ENCODE peak calls at places on chromosomes 13 and 19, in six cellular contexts. One of them, this sample, is unnamed.

GRCh38 chr13:27979765-27980279 is 8.7 kb downstream of the URAD start:
- DNase-seq in H1: no peak
- DNase-seq in H9: no peak
- DNase-seq in mesenchymal stem cell: no peak
- DNase-seq in trophoblast cell: no peak
- DNase-seq in IMR-90: no peak
- DNase-seq in this sample: no peak

GRCh38 chr19:5951338-5951861 is 26.5 kb downstream of the RANBP3 start:
- DNase-seq in IMR-90: no peak
- DNase-seq in H1: no peak
- DNase-seq in trophoblast cell: no peak
- DNase-seq in H9: peak; percentile 46
- DNase-seq in mesenchymal stem cell: no peak
- DNase-seq in this sample: no peak

GRCh38 chr19:47109541-47110375 is 3.8 kb downstream of the ZC3H4 start:
- DNase-seq in H9: no peak
- DNase-seq in H1: no peak
- DNase-seq in mesenchymal stem cell: peak; percentile 65
- DNase-seq in trophoblast cell: no peak
- DNase-seq in IMR-90: peak; percentile 49
- DNase-seq in this sample: no peak

GRCh38 chr19:7348587-7349230 is at the start of gene ARHGEF18:
- DNase-seq in mesenchymal stem cell: no peak
- DNase-seq in H9: no peak
- DNase-seq in IMR-90: no peak
- DNase-seq in trophoblast cell: no peak
- DNase-seq in H1: no peak
- DNase-seq in this sample: no peak

GRCh38 chr19:46990998-46991676 is 28.5 kb upstream of the NPAS1 start:
- DNase-seq in trophoblast cell: peak; percentile 80
- DNase-seq in H9: peak; percentile 86
- DNase-seq in IMR-90: peak; percentile 81
- DNase-seq in mesenchymal stem cell: peak; percentile 86
- DNase-seq in H1: peak; percentile 91
- DNase-seq in this sample: peak; percentile 76

GRCh38 chr19:31541396-31541795 is 192.2 kb upstream of the TSHZ3 start:
- DNase-seq in trophoblast cell: no peak
- DNase-seq in H1: no peak
- DNase-seq in IMR-90: no peak
- DNase-seq in mesenchymal stem cell: no peak
- DNase-seq in H9: no peak
- DNase-seq in this sample: no peak

GRCh38 chr13:87923713-87924112 is 252.5 kb downstream of the SLITRK5 start:
- DNase-seq in H1: no peak
- DNase-seq in H9: no peak
- DNase-seq in mesenchymal stem cell: no peak
- DNase-seq in IMR-90: no peak
- DNase-seq in trophoblast cell: no peak
- DNase-seq in this sample: no peak

GRCh38 chr13:82747331-82747730 is 1134.9 kb downstream of the SLITRK1 start:
- DNase-seq in mesenchymal stem cell: no peak
- DNase-seq in trophoblast cell: no peak
- DNase-seq in H1: no peak
- DNase-seq in IMR-90: no peak
- DNase-seq in H9: no peak
- DNase-seq in this sample: peak; percentile 44

GRCh38 chr19:38975214-38975860 is at the start of gene FBXO17:
- DNase-seq in H1: peak; percentile 84
- DNase-seq in mesenchymal stem cell: peak; percentile 72
- DNase-seq in IMR-90: peak; percentile 63
- DNase-seq in H9: peak; percentile 67
- DNase-seq in trophoblast cell: peak; percentile 38
- DNase-seq in this sample: peak; percentile 50
- H4K8ac ChIP-seq in H1: peak within 1 kb of the TSS; percentile 54
- H4K8ac ChIP-seq in mesenchymal stem cell: peak within 1 kb of the TSS; percentile 86
- H4K8ac ChIP-seq in IMR-90: peak within 1 kb of the TSS; percentile 55
- H4K8ac ChIP-seq in H9: no peak within 1 kb of the TSS
- H4K8ac ChIP-seq in trophoblast cell: peak within 1 kb of the TSS; percentile 57
- H4K8ac ChIP-seq in this sample: no peak within 1 kb of the TSS

DNA sequence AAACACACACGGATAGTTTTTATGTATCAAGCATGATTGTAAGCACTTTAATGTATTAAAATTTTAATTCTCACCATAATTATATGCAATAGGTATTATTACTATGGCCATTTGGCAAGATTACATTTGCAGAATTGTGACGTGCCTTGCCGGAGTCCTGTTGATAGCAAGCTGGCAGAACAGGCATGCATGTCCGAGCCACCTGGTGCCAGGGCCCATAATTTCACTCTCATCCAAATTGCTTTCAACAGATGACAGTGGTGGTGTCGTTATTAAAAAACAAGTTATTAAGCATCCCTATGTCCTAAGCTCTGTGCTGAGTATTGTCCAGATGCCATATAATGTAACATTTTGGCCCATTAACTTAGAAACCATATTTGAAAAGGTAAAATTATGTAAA is 374.3 kb downstream of the FOXO1 start:
- DNase-seq in mesenchymal stem cell: no peak
- DNase-seq in H9: no peak
- DNase-seq in H1: no peak
- DNase-seq in trophoblast cell: no peak
- DNase-seq in IMR-90: no peak
- DNase-seq in this sample: no peak
- H3K14ac ChIP-seq in mesenchymal stem cell: no peak overlapping the region
- H3K14ac ChIP-seq in H9: no peak overlapping the region
- H3K14ac ChIP-seq in H1: no peak overlapping the region
- H3K14ac ChIP-seq in trophoblast cell: no peak overlapping the region
- H3K14ac ChIP-seq in IMR-90: no peak overlapping the region
- H3K14ac ChIP-seq in this sample: no peak overlapping the region

DNA sequence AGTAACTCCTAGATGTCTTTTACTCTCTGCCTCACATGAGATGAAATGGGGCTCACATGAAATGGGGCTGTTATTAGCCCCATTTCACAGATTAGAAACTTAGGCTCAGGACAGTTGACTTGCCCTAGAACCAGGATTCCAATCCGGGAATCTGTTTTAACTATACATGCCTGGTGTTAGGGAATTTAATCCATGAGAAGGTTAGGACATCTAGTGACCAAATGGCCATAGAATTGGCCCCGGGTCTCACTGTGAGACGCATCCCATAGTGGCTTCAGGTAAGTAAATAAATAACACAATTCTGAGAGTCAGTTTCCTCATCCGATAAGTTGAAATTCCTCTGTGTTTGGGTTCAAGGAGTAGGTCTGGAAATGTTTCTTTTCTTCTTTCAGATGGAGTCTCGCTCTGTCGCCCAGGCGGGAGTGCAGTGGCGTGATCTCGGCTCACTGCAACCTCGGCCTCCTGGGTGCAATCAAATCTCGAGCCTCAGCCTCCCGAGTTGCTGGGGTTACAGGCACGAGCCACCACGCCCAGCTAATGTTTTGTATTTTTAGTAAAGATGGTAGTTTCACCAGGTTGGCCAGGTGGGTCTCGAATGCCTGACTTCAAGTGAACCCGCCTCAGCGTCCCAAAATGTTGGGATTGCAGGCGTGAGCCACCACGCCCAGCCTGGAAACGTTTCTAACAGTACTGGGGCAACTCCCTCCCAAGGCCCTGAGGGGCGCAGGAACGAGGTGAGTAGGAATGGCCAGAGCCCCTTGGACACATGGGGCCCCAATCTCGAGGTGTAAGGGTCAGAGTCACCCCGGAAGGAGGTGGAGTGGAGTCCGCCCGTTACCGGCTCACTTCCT is 1.2 kb upstream of the ZNF574 start:
- DNase-seq in IMR-90: no peak
- DNase-seq in H9: no peak
- DNase-seq in mesenchymal stem cell: no peak
- DNase-seq in H1: peak; percentile 56
- DNase-seq in trophoblast cell: no peak
- DNase-seq in this sample: no peak
- H4K8ac ChIP-seq in IMR-90: peak overlapping the region; percentile 100
- H4K8ac ChIP-seq in H9: peak overlapping the region; percentile 56
- H4K8ac ChIP-seq in mesenchymal stem cell: peak overlapping the region; percentile 94
- H4K8ac ChIP-seq in H1: peak overlapping the region; percentile 95
- H4K8ac ChIP-seq in trophoblast cell: peak overlapping the region; percentile 96
- H4K8ac ChIP-seq in this sample: peak overlapping the region; percentile 96

DNA sequence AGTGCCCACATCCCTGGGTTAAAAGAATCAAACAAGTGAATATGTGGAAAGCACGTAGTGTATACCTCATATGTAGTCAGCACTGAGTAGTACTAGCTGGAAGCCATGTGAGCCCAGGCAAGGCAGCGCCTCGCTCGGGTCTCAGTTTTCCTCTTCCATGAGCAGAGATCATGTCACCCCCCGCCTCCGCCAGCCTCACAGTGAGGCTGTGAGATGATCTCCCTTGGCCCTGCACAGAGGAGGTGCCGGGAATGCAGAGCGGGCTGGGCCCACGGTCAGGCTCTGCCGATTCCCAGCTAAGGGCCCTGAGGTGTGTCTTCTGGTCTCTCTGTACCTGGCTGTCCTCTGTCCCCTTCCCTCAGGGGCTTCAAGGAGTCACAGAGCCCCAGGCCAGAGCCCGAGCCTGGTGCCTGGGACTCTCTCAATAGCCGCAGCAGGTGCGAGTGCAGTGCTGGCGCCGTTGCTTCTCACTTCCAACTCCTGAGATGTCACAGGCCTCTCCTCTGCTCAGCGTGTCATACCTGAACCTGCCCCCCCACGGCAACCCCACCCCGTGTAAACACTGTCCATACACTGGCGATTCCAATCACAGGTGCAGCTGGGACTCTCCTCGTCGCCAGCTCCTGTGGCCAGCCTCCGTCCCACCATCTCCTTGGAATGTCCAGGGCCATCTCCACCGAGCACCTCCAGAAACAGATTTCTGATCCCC is 26.9 kb downstream of the DPF1 start:
- DNase-seq in H9: peak; percentile 22
- DNase-seq in trophoblast cell: no peak
- DNase-seq in IMR-90: no peak
- DNase-seq in H1: no peak
- DNase-seq in mesenchymal stem cell: no peak
- DNase-seq in this sample: no peak
- H3K14ac ChIP-seq in H9: no peak overlapping the region
- H3K14ac ChIP-seq in trophoblast cell: no peak overlapping the region
- H3K14ac ChIP-seq in IMR-90: no peak overlapping the region
- H3K14ac ChIP-seq in H1: no peak overlapping the region
- H3K14ac ChIP-seq in mesenchymal stem cell: no peak overlapping the region
- H3K14ac ChIP-seq in this sample: no peak overlapping the region

GRCh38 chr19:18587561-18587960 is 1.0 kb upstream of the REX1BD start:
- DNase-seq in H9: no peak
- DNase-seq in IMR-90: no peak
- DNase-seq in trophoblast cell: no peak
- DNase-seq in H1: no peak
- DNase-seq in mesenchymal stem cell: no peak
- DNase-seq in this sample: no peak

GRCh38 chr19:18590273-18591272 is 2.0 kb downstream of the REX1BD start:
- DNase-seq in mesenchymal stem cell: peak; percentile 89
- DNase-seq in IMR-90: peak; percentile 57
- DNase-seq in trophoblast cell: peak; percentile 39
- DNase-seq in H1: peak; percentile 94
- DNase-seq in H9: peak; percentile 98
- DNase-seq in this sample: peak; percentile 93

GRCh38 chr19:18587962-18588610 is 512 bp upstream of the REX1BD start:
- DNase-seq in H9: peak; percentile 42
- DNase-seq in mesenchymal stem cell: no peak
- DNase-seq in IMR-90: no peak
- DNase-seq in trophoblast cell: no peak
- DNase-seq in H1: no peak
- DNase-seq in this sample: no peak

GRCh38 chr19:18589380-18590272 is 1.0 kb downstream of the REX1BD start:
- DNase-seq in mesenchymal stem cell: peak; percentile 79
- DNase-seq in H9: peak; percentile 93
- DNase-seq in trophoblast cell: peak; percentile 83
- DNase-seq in IMR-90: peak; percentile 55
- DNase-seq in H1: peak; percentile 87
- DNase-seq in this sample: peak; percentile 81

GRCh38 chr19:18588611-18589379 is at the start of gene REX1BD:
- DNase-seq in trophoblast cell: peak; percentile 84
- DNase-seq in H9: peak; percentile 90
- DNase-seq in IMR-90: peak; percentile 68
- DNase-seq in mesenchymal stem cell: peak; percentile 76
- DNase-seq in H1: peak; percentile 93
- DNase-seq in this sample: peak; percentile 84
- H4K8ac ChIP-seq in trophoblast cell: peak within 1 kb of the TSS; percentile 98
- H4K8ac ChIP-seq in H9: no peak within 1 kb of the TSS
- H4K8ac ChIP-seq in IMR-90: peak within 1 kb of the TSS; percentile 46
- H4K8ac ChIP-seq in mesenchymal stem cell: peak within 1 kb of the TSS; percentile 97
- H4K8ac ChIP-seq in H1: peak within 1 kb of the TSS; percentile 86
- H4K8ac ChIP-seq in this sample: peak within 1 kb of the TSS; percentile 65

GRCh38 chr13:79905018-79905417 is 424.1 kb downstream of the NDFIP2 start:
- DNase-seq in H1: no peak
- DNase-seq in IMR-90: no peak
- DNase-seq in trophoblast cell: no peak
- DNase-seq in H9: no peak
- DNase-seq in mesenchymal stem cell: no peak
- DNase-seq in this sample: no peak
- H3K14ac ChIP-seq in H1: no peak overlapping the region
- H3K14ac ChIP-seq in IMR-90: no peak overlapping the region
- H3K14ac ChIP-seq in trophoblast cell: no peak overlapping the region
- H3K14ac ChIP-seq in H9: no peak overlapping the region
- H3K14ac ChIP-seq in mesenchymal stem cell: no peak overlapping the region
- H3K14ac ChIP-seq in this sample: no peak overlapping the region

GRCh38 chr19:16076958-16077611 is 790 bp downstream of the TPM4 start:
- DNase-seq in trophoblast cell: peak; percentile 60
- DNase-seq in H1: peak; percentile 65
- DNase-seq in IMR-90: no peak
- DNase-seq in H9: no peak
- DNase-seq in mesenchymal stem cell: no peak
- DNase-seq in this sample: no peak

GRCh38 chr19:16078311-16078758 is 2.0 kb downstream of the TPM4 start:
- DNase-seq in IMR-90: peak; percentile 69
- DNase-seq in H1: no peak
- DNase-seq in mesenchymal stem cell: no peak
- DNase-seq in trophoblast cell: peak; percentile 50
- DNase-seq in H9: no peak
- DNase-seq in this sample: peak; percentile 15

GRCh38 chr19:16075430-16076153 is 703 bp upstream of the TPM4 start:
- DNase-seq in trophoblast cell: peak; percentile 28
- DNase-seq in IMR-90: no peak
- DNase-seq in H1: no peak
- DNase-seq in mesenchymal stem cell: no peak
- DNase-seq in H9: no peak
- DNase-seq in this sample: no peak

GRCh38 chr19:16074488-16075365 is 1.6 kb upstream of the TPM4 start:
- DNase-seq in IMR-90: no peak
- DNase-seq in trophoblast cell: peak; percentile 55
- DNase-seq in mesenchymal stem cell: no peak
- DNase-seq in H1: peak; percentile 38
- DNase-seq in H9: no peak
- DNase-seq in this sample: no peak

GRCh38 chr19:16076154-16076957 is at the start of gene TPM4:
- DNase-seq in mesenchymal stem cell: peak; percentile 97
- DNase-seq in IMR-90: peak; percentile 96
- DNase-seq in H1: peak; percentile 92
- DNase-seq in H9: peak; percentile 95
- DNase-seq in trophoblast cell: peak; percentile 98
- DNase-seq in this sample: peak; percentile 86
- H4K8ac ChIP-seq in mesenchymal stem cell: peak within 1 kb of the TSS; percentile 95
- H4K8ac ChIP-seq in IMR-90: peak within 1 kb of the TSS; percentile 95
- H4K8ac ChIP-seq in H1: peak within 1 kb of the TSS; percentile 99
- H4K8ac ChIP-seq in H9: no peak within 1 kb of the TSS
- H4K8ac ChIP-seq in trophoblast cell: peak within 1 kb of the TSS; percentile 80
- H4K8ac ChIP-seq in this sample: no peak within 1 kb of the TSS

GRCh38 chr13:25130944-25131343 is 35.0 kb downstream of the PABPC3 start:
- DNase-seq in H1: no peak
- DNase-seq in trophoblast cell: no peak
- DNase-seq in IMR-90: no peak
- DNase-seq in H9: no peak
- DNase-seq in mesenchymal stem cell: no peak
- DNase-seq in this sample: no peak
- H3K14ac ChIP-seq in H1: no peak overlapping the region
- H3K14ac ChIP-seq in trophoblast cell: no peak overlapping the region
- H3K14ac ChIP-seq in IMR-90: no peak overlapping the region
- H3K14ac ChIP-seq in H9: no peak overlapping the region
- H3K14ac ChIP-seq in mesenchymal stem cell: no peak overlapping the region
- H3K14ac ChIP-seq in this sample: no peak overlapping the region